ENCODE peak calls at places on chromosomes 3 and 15, in nine cellular contexts. One of them, this sample, is unnamed.

GRCh38 chr3:32794487-32795308 is 23.1 kb upstream of the TRIM71 start:
- DNase-seq in stimulated activated CD4-positive, alpha-beta T cell treated with anti-CD3 and anti-CD28 coated beads, Interleukin-1b, Interleukin-23, amount 100 ng/mL, for 48 hours: no peak
- DNase-seq in ELR: peak; percentile 26
- DNase-seq in NCI-H1105: no peak
- DNase-seq in NCI-H2081: no peak
- DNase-seq in HL-60: no peak
- DNase-seq in T-helper 2 cell: no peak
- DNase-seq in B cell: no peak
- DNase-seq in AG04449: no peak
- DNase-seq in this sample: no peak

GRCh38 chr15:27864719-27865118 is 234.4 kb downstream of the OCA2 start:
- DNase-seq in NCI-H1105: no peak
- DNase-seq in T-helper 2 cell: no peak
- DNase-seq in B cell: no peak
- DNase-seq in HL-60: no peak
- DNase-seq in stimulated activated CD4-positive, alpha-beta T cell treated with anti-CD3 and anti-CD28 coated beads, Interleukin-1b, Interleukin-23, amount 100 ng/mL, for 48 hours: no peak
- DNase-seq in AG04449: no peak
- DNase-seq in ELR: no peak
- DNase-seq in NCI-H2081: no peak
- DNase-seq in this sample: no peak

GRCh38 chr3:9653565-9654248 is 4.4 kb downstream of the MTMR14 start:
- DNase-seq in stimulated activated CD4-positive, alpha-beta T cell treated with anti-CD3 and anti-CD28 coated beads, Interleukin-1b, Interleukin-23, amount 100 ng/mL, for 48 hours: no peak
- DNase-seq in AG04449: no peak
- DNase-seq in ELR: no peak
- DNase-seq in NCI-H1105: no peak
- DNase-seq in NCI-H2081: no peak
- DNase-seq in HL-60: no peak
- DNase-seq in T-helper 2 cell: no peak
- DNase-seq in B cell: no peak
- DNase-seq in this sample: no peak

GRCh38 chr15:47466357-47466756 is 250.9 kb upstream of the SEMA6D start:
- DNase-seq in ELR: peak; percentile 82
- DNase-seq in T-helper 2 cell: no peak
- DNase-seq in B cell: no peak
- DNase-seq in AG04449: peak; percentile 44
- DNase-seq in stimulated activated CD4-positive, alpha-beta T cell treated with anti-CD3 and anti-CD28 coated beads, Interleukin-1b, Interleukin-23, amount 100 ng/mL, for 48 hours: no peak
- DNase-seq in NCI-H2081: no peak
- DNase-seq in NCI-H1105: no peak
- DNase-seq in HL-60: no peak
- DNase-seq in this sample: no peak

GRCh38 chr15:50107591-50108408 is 11.2 kb downstream of the ATP8B4 start:
- DNase-seq in NCI-H2081: no peak
- DNase-seq in T-helper 2 cell: no peak
- DNase-seq in NCI-H1105: no peak
- DNase-seq in stimulated activated CD4-positive, alpha-beta T cell treated with anti-CD3 and anti-CD28 coated beads, Interleukin-1b, Interleukin-23, amount 100 ng/mL, for 48 hours: peak; percentile 30
- DNase-seq in AG04449: no peak
- DNase-seq in B cell: no peak
- DNase-seq in HL-60: peak; percentile 90
- DNase-seq in ELR: no peak
- DNase-seq in this sample: no peak

GRCh38 chr3:3023106-3023505 is 87.1 kb downstream of the IL5RA start:
- DNase-seq in B cell: no peak
- DNase-seq in stimulated activated CD4-positive, alpha-beta T cell treated with anti-CD3 and anti-CD28 coated beads, Interleukin-1b, Interleukin-23, amount 100 ng/mL, for 48 hours: no peak
- DNase-seq in AG04449: no peak
- DNase-seq in T-helper 2 cell: no peak
- DNase-seq in ELR: no peak
- DNase-seq in HL-60: no peak
- DNase-seq in NCI-H2081: no peak
- DNase-seq in NCI-H1105: no peak
- DNase-seq in this sample: no peak

GRCh38 chr15:72342385-72342784 is 22.4 kb upstream of the CELF6 start:
- DNase-seq in T-helper 2 cell: peak; percentile 9
- DNase-seq in AG04449: no peak
- DNase-seq in HL-60: no peak
- DNase-seq in NCI-H1105: peak; percentile 4
- DNase-seq in stimulated activated CD4-positive, alpha-beta T cell treated with anti-CD3 and anti-CD28 coated beads, Interleukin-1b, Interleukin-23, amount 100 ng/mL, for 48 hours: peak; percentile 12
- DNase-seq in ELR: peak; percentile 39
- DNase-seq in NCI-H2081: no peak
- DNase-seq in B cell: peak; percentile 36
- DNase-seq in this sample: no peak

GRCh38 chr3:129286081-129286480 is 7.4 kb downstream of the HMCES start:
- DNase-seq in stimulated activated CD4-positive, alpha-beta T cell treated with anti-CD3 and anti-CD28 coated beads, Interleukin-1b, Interleukin-23, amount 100 ng/mL, for 48 hours: no peak
- DNase-seq in B cell: no peak
- DNase-seq in NCI-H1105: no peak
- DNase-seq in AG04449: peak; percentile 36
- DNase-seq in NCI-H2081: no peak
- DNase-seq in HL-60: no peak
- DNase-seq in ELR: no peak
- DNase-seq in T-helper 2 cell: no peak
- DNase-seq in this sample: no peak

GRCh38 chr3:98039322-98040024 is 4.4 kb upstream of the GABRR3 start:
- DNase-seq in T-helper 2 cell: peak; percentile 53
- DNase-seq in HL-60: peak; percentile 45
- DNase-seq in NCI-H1105: peak; percentile 47
- DNase-seq in B cell: peak; percentile 46
- DNase-seq in NCI-H2081: peak; percentile 86
- DNase-seq in stimulated activated CD4-positive, alpha-beta T cell treated with anti-CD3 and anti-CD28 coated beads, Interleukin-1b, Interleukin-23, amount 100 ng/mL, for 48 hours: peak; percentile 68
- DNase-seq in ELR: peak; percentile 76
- DNase-seq in AG04449: peak; percentile 56
- DNase-seq in this sample: peak; percentile 63

GRCh38 chr3:9638147-9638546 is 11.2 kb upstream of the MTMR14 start:
- DNase-seq in NCI-H2081: no peak
- DNase-seq in stimulated activated CD4-positive, alpha-beta T cell treated with anti-CD3 and anti-CD28 coated beads, Interleukin-1b, Interleukin-23, amount 100 ng/mL, for 48 hours: no peak
- DNase-seq in T-helper 2 cell: no peak
- DNase-seq in AG04449: no peak
- DNase-seq in B cell: no peak
- DNase-seq in ELR: no peak
- DNase-seq in HL-60: no peak
- DNase-seq in NCI-H1105: no peak
- DNase-seq in this sample: no peak

GRCh38 chr3:141426404-141427034 is 58.2 kb downstream of the ZBTB38 start:
- DNase-seq in NCI-H1105: no peak
- DNase-seq in ELR: no peak
- DNase-seq in T-helper 2 cell: no peak
- DNase-seq in HL-60: no peak
- DNase-seq in AG04449: no peak
- DNase-seq in stimulated activated CD4-positive, alpha-beta T cell treated with anti-CD3 and anti-CD28 coated beads, Interleukin-1b, Interleukin-23, amount 100 ng/mL, for 48 hours: no peak
- DNase-seq in NCI-H2081: no peak
- DNase-seq in B cell: no peak
- DNase-seq in this sample: no peak

GRCh38 chr3:129352045-129352444 is 73.4 kb downstream of the HMCES start:
- DNase-seq in stimulated activated CD4-positive, alpha-beta T cell treated with anti-CD3 and anti-CD28 coated beads, Interleukin-1b, Interleukin-23, amount 100 ng/mL, for 48 hours: no peak
- DNase-seq in B cell: peak; percentile 26
- DNase-seq in NCI-H1105: no peak
- DNase-seq in HL-60: no peak
- DNase-seq in NCI-H2081: no peak
- DNase-seq in ELR: peak; percentile 15
- DNase-seq in AG04449: no peak
- DNase-seq in T-helper 2 cell: no peak
- DNase-seq in this sample: no peak

GRCh38 chr3:54556630-54557029 is 371.2 kb downstream of the LRTM1 start:
- DNase-seq in NCI-H1105: no peak
- DNase-seq in ELR: no peak
- DNase-seq in AG04449: no peak
- DNase-seq in NCI-H2081: no peak
- DNase-seq in stimulated activated CD4-positive, alpha-beta T cell treated with anti-CD3 and anti-CD28 coated beads, Interleukin-1b, Interleukin-23, amount 100 ng/mL, for 48 hours: no peak
- DNase-seq in HL-60: no peak
- DNase-seq in B cell: no peak
- DNase-seq in T-helper 2 cell: no peak
- DNase-seq in this sample: no peak

GRCh38 chr3:56118968-56119367 is 349.3 kb downstream of the ERC2 start:
- DNase-seq in AG04449: no peak
- DNase-seq in NCI-H1105: no peak
- DNase-seq in T-helper 2 cell: no peak
- DNase-seq in HL-60: no peak
- DNase-seq in NCI-H2081: no peak
- DNase-seq in ELR: no peak
- DNase-seq in B cell: no peak
- DNase-seq in stimulated activated CD4-positive, alpha-beta T cell treated with anti-CD3 and anti-CD28 coated beads, Interleukin-1b, Interleukin-23, amount 100 ng/mL, for 48 hours: no peak
- DNase-seq in this sample: no peak